ENCODE peak calls at places on chromosomes 2 and 18, in nine cellular contexts. H, G, K, A, E, N, D, F and B are unnamed samples.

GRCh38 chr2:105329197-105329554 is 359 bp downstream of the TGFBRAP1 start:
- DNase-seq in H (no peak), G (no peak), K (peak), A (no peak), E (no peak), N (no peak), D (no peak), F (no peak), B (peak)

GRCh38 chr2:207223051-207223450 is 57.3 kb upstream of the KLF7 start:
- DNase-seq in H (no peak), G (peak), K (no peak), A (no peak), E (no peak), N (no peak), D (no peak), F (no peak), B (no peak)

GRCh38 chr2:229910832-229911412 is 10.9 kb downstream of the TRIP12 start:
- DNase-seq in H (no peak), G (no peak), K (peak), A (peak), E (no peak), N (peak), D (no peak), F (no peak), B (peak)

GRCh38 chr18:31687529-31687928 is 3.1 kb upstream of the B4GALT6 start:
- DNase-seq in H (no peak), G (no peak), K (no peak), A (no peak), E (no peak), N (no peak), D (no peak), F (no peak), B (no peak)

GRCh38 chr2:166568409-166568808 is 74.4 kb upstream of the SCN7A start:
- DNase-seq in H (no peak), G (no peak), K (no peak), A (no peak), E (no peak), N (no peak), D (no peak), F (no peak), B (no peak)

GRCh38 chr2:41922177-41922576 is 125.6 kb upstream of the PKDCC start:
- DNase-seq in H (no peak), G (no peak), K (peak), A (no peak), E (no peak), N (no peak), D (peak), F (no peak), B (no peak)

GRCh38 chr2:240338274-240338673 is 97.2 kb upstream of the GPC1 start:
- DNase-seq in H (no peak), G (no peak), K (no peak), A (no peak), E (no peak), N (no peak), D (no peak), F (no peak), B (no peak)

GRCh38 chr2:223576873-223577272 is 25.3 kb downstream of the SCG2 start:
- DNase-seq in H (no peak), G (no peak), K (no peak), A (no peak), E (peak), N (no peak), D (no peak), F (no peak), B (no peak)

GRCh38 chr2:235170016-235170415 is 218.2 kb downstream of the SH3BP4 start:
- DNase-seq in H (no peak), G (no peak), K (no peak), A (no peak), E (no peak), N (no peak), D (no peak), F (peak), B (no peak)

GRCh38 chr18:61334491-61334850 is 1.2 kb downstream of the CDH20 start:
- DNase-seq in H (no peak), G (no peak), K (no peak), A (no peak), E (no peak), N (no peak), D (no peak), F (no peak), B (no peak)

GRCh38 chr18:46660955-46661749 is 4.1 kb upstream of the LOXHD1 start:
- DNase-seq in H (no peak), G (no peak), K (no peak), A (peak), E (no peak), N (peak), D (no peak), F (no peak), B (peak)

GRCh38 chr18:13221821-13222220 is 3.3 kb downstream of the LDLRAD4 start:
- DNase-seq in H (no peak), G (no peak), K (no peak), A (no peak), E (no peak), N (peak), D (no peak), F (no peak), B (no peak)

GRCh38 chr2:182266909-182267308 is 159.9 kb downstream of the PDE1A start:
- DNase-seq in H (no peak), G (no peak), K (no peak), A (no peak), E (no peak), N (no peak), D (no peak), F (no peak), B (no peak)

GRCh38 chr18:37179384-37179783 is 350.5 kb downstream of the KIAA1328 start:
- DNase-seq in H (no peak), G (no peak), K (no peak), A (no peak), E (no peak), N (peak), D (no peak), F (no peak), B (no peak)

GRCh38 chr2:42063383-42064171 is 15.8 kb downstream of the PKDCC start:
- DNase-seq in H (no peak), G (no peak), K (no peak), A (no peak), E (no peak), N (no peak), D (no peak), F (no peak), B (peak)

GRCh38 chr2:200585730-200586643 is at the start of gene AOX1:
- DNase-seq in H (no peak), G (no peak), K (no peak), A (peak), E (no peak), N (peak), D (no peak), F (no peak), B (peak)

GRCh38 chr2:206361407-206362045 is 81.8 kb upstream of the ADAM23 start:
- DNase-seq in H (no peak), G (no peak), K (no peak), A (no peak), E (no peak), N (no peak), D (no peak), F (no peak), B (no peak)

GRCh38 chr2:198065327-198065726 is 260.9 kb downstream of the PLCL1 start:
- DNase-seq in H (no peak), G (no peak), K (no peak), A (no peak), E (no peak), N (no peak), D (no peak), F (no peak), B (no peak)

GRCh38 chr2:8636691-8637636 is 44.9 kb upstream of the ID2 start:
- DNase-seq in H (no peak), G (no peak), K (no peak), A (peak), E (no peak), N (no peak), D (no peak), F (no peak), B (no peak)

GRCh38 chr2:33134086-33134763 is 187.5 kb downstream of the LTBP1 start:
- DNase-seq in H (no peak), G (no peak), K (peak), A (peak), E (peak), N (no peak), D (no peak), F (peak), B (peak)

GRCh38 chr2:171864357-171864985 is 29.6 kb downstream of the SLC25A12 start:
- DNase-seq in H (no peak), G (no peak), K (no peak), A (no peak), E (no peak), N (no peak), D (no peak), F (no peak), B (no peak)

GRCh38 chr2:6186332-6187100 is 494.3 kb downstream of the SOX11 start:
- DNase-seq in H (no peak), G (no peak), K (peak), A (no peak), E (no peak), N (no peak), D (no peak), F (peak), B (peak)

GRCh38 chr2:98280376-98281102 is 65.7 kb upstream of the CNGA3 start:
- DNase-seq in H (no peak), G (no peak), K (no peak), A (peak), E (no peak), N (no peak), D (no peak), F (no peak), B (no peak)

GRCh38 chr2:102337481-102338386 is 17.9 kb upstream of the IL18R1 start:
- DNase-seq in H (no peak), G (no peak), K (no peak), A (no peak), E (no peak), N (no peak), D (no peak), F (peak), B (no peak)

GRCh38 chr2:187878096-187878495 is 323.9 kb upstream of the TFPI start:
- DNase-seq in H (no peak), G (no peak), K (no peak), A (no peak), E (no peak), N (no peak), D (no peak), F (no peak), B (no peak)

GRCh38 chr18:3454365-3455089 is 4.6 kb downstream of the TGIF1 start:
- DNase-seq in H (no peak), G (peak), K (no peak), A (peak), E (no peak), N (peak), D (peak), F (no peak), B (peak)

GRCh38 chr2:60530660-60531276 is 22.7 kb downstream of the BCL11A start:
- DNase-seq in H (peak), G (no peak), K (no peak), A (peak), E (no peak), N (peak), D (peak), F (no peak), B (peak)

GRCh38 chr2:193279361-193279760 is 1084.6 kb upstream of the TMEFF2 start:
- DNase-seq in H (no peak), G (no peak), K (no peak), A (no peak), E (no peak), N (no peak), D (no peak), F (no peak), B (no peak)

DNA sequence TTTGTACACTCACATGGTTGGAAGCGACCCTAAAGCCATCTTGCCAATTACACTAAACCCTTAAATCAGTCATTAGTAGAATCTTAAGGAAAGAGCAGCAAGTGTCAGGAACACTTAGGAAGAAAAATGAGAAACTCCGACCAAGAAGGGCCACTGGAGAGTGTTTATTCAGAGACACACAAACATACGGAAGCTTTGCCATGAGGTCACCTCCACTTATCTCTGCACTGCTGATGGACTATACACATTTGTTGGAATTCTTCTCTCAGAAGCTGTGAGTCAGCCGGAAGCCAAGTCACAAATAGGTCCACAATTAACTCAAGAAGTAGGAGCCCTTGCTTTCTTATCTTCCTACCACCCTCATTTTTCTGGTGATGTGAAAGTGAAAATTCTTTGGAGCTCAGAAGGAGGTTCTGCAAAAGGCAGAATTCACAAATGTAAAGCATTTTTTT is 21.6 kb downstream of the BMP10 start:
- DNase-seq in H (no peak), G (no peak), K (no peak), A (no peak), E (no peak), N (no peak), D (peak), F (no peak), B (peak)
- TF ChIP-seq REST in H (no peak), G (no peak), K (no peak), A (no peak), E (no peak), N (no peak), D (no peak), F (no peak), B (no peak)

GRCh38 chr2:191233533-191233932 is 11.7 kb upstream of the MYO1B start:
- DNase-seq in H (no peak), G (no peak), K (no peak), A (no peak), E (no peak), N (no peak), D (no peak), F (no peak), B (no peak)
- TF ChIP-seq REST in H (no peak), G (no peak), K (no peak), A (no peak), E (no peak), N (no peak), D (no peak), F (no peak), B (no peak)

GRCh38 chr2:28654286-28654980 is 97.2 kb upstream of the PPP1CB start:
- DNase-seq in H (no peak), G (no peak), K (no peak), A (no peak), E (no peak), N (no peak), D (no peak), F (no peak), B (no peak)
- TF ChIP-seq REST in H (no peak), G (no peak), K (no peak), A (no peak), E (no peak), N (no peak), D (no peak), F (no peak), B (no peak)

GRCh38 chr2:38539086-38539485 is 63.6 kb downstream of the HNRNPLL start:
- DNase-seq in H (no peak), G (no peak), K (no peak), A (peak), E (no peak), N (no peak), D (no peak), F (no peak), B (no peak)
- TF ChIP-seq REST in H (no peak), G (no peak), K (no peak), A (no peak), E (no peak), N (no peak), D (no peak), F (no peak), B (no peak)

GRCh38 chr2:158460632-158461297 is 4.0 kb downstream of the PKP4 start:
- DNase-seq in H (no peak), G (no peak), K (no peak), A (no peak), E (no peak), N (no peak), D (no peak), F (no peak), B (peak)
- TF ChIP-seq REST in H (no peak), G (no peak), K (no peak), A (no peak), E (no peak), N (no peak), D (no peak), F (no peak), B (no peak)

DNA sequence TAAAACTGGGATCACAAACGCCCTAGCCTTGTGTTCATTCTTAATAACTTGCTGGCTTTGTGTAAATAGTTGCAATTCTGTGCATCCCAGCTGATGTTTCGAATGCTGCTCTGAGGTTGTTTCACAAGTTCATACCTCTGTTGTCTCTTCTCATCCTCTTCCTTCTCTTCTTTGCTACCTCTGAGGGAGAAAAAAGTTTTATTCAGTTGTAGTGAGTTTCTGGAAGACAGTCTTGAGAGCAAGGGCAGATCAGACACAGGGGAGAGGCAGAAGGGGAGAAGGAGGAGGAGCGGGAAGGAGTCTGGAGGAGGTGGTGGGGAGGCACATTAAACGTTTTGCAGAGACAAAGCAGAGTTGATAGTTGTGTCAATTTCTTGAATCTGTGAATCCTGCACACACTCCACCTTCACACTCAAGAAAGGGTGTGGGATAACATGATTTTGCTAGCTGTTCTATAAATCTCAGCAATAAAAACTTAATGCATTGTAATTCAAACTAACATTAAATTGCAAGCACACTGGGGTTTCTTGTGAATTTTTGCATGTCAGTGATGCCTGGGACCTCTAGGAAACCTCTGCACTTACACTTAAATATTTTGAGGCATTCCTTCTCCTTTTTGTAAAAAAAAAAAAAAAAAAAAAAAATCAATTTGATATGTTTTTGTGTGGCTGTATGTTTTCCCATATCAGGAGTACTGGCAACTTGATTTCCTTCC is 6.9 kb downstream of the MEIS1 start:
- DNase-seq in H (no peak), G (no peak), K (no peak), A (peak), E (no peak), N (no peak), D (no peak), F (no peak), B (no peak)
- TF ChIP-seq REST in H (no peak), G (no peak), K (no peak), A (no peak), E (no peak), N (no peak), D (no peak), F (no peak), B (no peak)

DNA sequence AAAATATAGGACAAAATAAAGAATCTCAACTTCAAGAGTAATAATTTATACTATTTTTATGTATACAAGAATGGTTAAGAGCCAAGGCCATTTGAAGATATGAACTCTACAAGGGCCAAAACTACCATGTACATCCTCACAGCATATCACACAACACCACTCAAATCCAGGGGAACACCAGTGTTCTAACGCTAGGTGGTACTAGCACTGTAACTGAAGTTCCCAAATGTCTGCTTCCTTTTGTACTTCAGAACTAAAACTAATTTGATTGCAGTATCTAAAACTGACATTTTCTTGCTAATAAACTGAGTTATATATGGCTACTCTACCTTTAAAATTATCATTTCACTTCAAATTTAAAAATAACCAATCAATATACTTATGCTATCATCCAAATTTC is 47.0 kb downstream of the REV1 start:
- DNase-seq in H (no peak), G (no peak), K (no peak), A (peak), E (no peak), N (no peak), D (no peak), F (no peak), B (no peak)
- TF ChIP-seq REST in H (no peak), G (no peak), K (no peak), A (no peak), E (no peak), N (no peak), D (no peak), F (no peak), B (no peak)

GRCh38 chr2:11750917-11751316 is 4.5 kb downstream of the LPIN1 start:
- DNase-seq in H (no peak), G (no peak), K (no peak), A (no peak), E (no peak), N (no peak), D (no peak), F (no peak), B (no peak)

GRCh38 chr2:11749646-11750349 is 3.4 kb downstream of the LPIN1 start:
- DNase-seq in H (no peak), G (peak), K (no peak), A (no peak), E (no peak), N (peak), D (no peak), F (no peak), B (no peak)

GRCh38 chr2:11748861-11749645 is 2.6 kb downstream of the LPIN1 start:
- DNase-seq in H (no peak), G (no peak), K (no peak), A (no peak), E (no peak), N (no peak), D (no peak), F (no peak), B (no peak)

GRCh38 chr2:11748018-11748860 is 1.8 kb downstream of the LPIN1 start:
- DNase-seq in H (no peak), G (no peak), K (no peak), A (no peak), E (no peak), N (peak), D (no peak), F (no peak), B (no peak)

DNA sequence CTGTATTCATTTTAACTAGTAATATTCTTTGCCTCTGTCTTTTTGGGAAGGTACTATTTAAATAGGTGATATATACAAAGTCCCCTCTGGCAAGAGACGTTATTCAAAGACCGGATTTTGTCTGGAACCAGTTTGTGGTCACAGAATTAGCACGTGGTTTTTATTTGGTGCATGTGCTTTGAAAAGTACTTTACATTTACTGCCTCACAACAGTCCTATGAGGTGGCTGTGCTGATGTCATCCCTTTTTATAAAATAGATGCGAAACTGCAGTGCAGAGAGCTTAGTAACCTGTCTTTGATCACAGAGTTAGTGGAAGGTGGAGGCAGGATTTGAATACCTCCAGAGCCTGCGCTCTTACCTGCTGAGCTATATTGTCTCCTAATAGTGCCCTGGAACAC is 4.0 kb downstream of the LPIN1 start:
- DNase-seq in H (no peak), G (peak), K (no peak), A (no peak), E (no peak), N (no peak), D (no peak), F (no peak), B (no peak)
- TF ChIP-seq REST in H (no peak), G (no peak), K (no peak), A (no peak), E (no peak), N (no peak), D (no peak), F (no peak), B (no peak)

DNA sequence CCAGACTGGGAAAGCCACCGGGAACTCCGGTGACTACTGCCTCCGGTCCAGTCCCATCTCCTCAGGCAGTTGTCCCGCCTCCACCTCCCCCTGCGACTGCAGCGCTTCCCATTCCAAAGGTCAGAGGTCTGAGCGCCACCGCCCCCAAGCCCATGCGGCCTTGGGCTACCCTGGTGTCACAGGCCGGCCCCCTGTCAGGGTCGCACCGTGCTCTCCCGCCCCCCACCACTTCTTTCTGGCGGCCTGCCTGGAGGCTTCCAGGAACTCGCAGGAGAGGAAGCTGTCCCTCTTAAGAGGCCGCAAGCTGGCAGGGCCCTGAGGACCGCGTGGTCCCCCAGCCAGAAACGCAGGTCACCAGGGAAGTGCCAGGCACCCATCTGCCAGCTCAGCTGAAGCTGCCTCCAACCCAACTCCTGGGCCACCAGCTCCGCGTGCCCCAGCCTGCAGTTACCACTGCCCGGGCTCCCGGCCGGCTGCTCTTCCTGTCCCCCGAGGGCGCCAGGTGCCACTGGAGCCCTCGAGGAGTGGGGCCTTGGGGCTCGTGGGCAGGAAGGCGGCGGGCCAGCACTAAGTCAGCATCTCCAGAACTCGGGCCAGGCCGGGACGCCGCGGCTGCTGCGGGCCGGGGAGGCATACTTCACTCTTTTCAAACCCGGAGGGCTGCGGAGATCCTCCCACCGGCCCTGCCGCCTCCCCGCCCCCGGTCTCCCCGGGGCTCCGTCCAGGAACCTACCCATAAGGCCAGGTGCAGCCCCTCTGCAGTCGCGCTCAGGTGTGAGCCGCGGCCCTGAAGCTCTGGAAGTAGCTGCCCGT is 83.3 kb upstream of the POMC start:
- DNase-seq in H (no peak), G (no peak), K (peak), A (peak), E (no peak), N (peak), D (peak), F (no peak), B (peak)
- TF ChIP-seq REST in H (no peak), G (no peak), K (no peak), A (no peak), E (no peak), N (no peak), D (no peak), F (no peak), B (peak)